ENCODE peak calls at places on chromosome 9, in four cellular contexts. Y is left cardiac atrium; Q is T-cell; U is activated naive CD8-positive, alpha-beta T cell treated with anti-CD3 and anti-CD28 coated beads, Interleukin-2, amount 10 ng/mL, durations not matched to agents 7 days and 5 days. A is an unnamed sample.

GRCh38 chr9:127084071-127085039 is 38.1 kb downstream of the ANGPTL2 start:
- ATAC-seq in Y (no peak), Q (peak; percentile 42), U (peak; percentile 39), A (no peak)

GRCh38 chr9:131255731-131256197 is 20.5 kb downstream of the FAM78A start:
- ATAC-seq in Y (no peak), Q (peak; percentile 12), U (no peak), A (peak; percentile 12)

GRCh38 chr9:109475526-109475925 is 22.6 kb downstream of the PTPN3 start:
- ATAC-seq in Y (peak; percentile 83), Q (no peak), U (no peak), A (no peak)

GRCh38 chr9:116647515-116647809 is 39.6 kb upstream of the TRIM32 start:
- ATAC-seq in Y (peak; percentile 86), Q (no peak), U (no peak), A (peak; percentile 23)

GRCh38 chr9:72773570-72773969 is 179.3 kb downstream of the ALDH1A1 start:
- ATAC-seq in Y (no peak), Q (no peak), U (no peak), A (no peak)

GRCh38 chr9:4614627-4615026 is 47.5 kb upstream of the PLPP6 start:
- ATAC-seq in Y (no peak), Q (no peak), U (no peak), A (no peak)

GRCh38 chr9:5455181-5455580 is 4.8 kb downstream of the CD274 start:
- ATAC-seq in Y (no peak), Q (no peak), U (no peak), A (peak; percentile 4)

GRCh38 chr9:90967171-90967570 is 165.6 kb downstream of the SYK start:
- ATAC-seq in Y (no peak), Q (no peak), U (no peak), A (no peak)

GRCh38 chr9:34206561-34206960 is 27.7 kb downstream of the UBAP1 start:
- ATAC-seq in Y (no peak), Q (no peak), U (no peak), A (no peak)

GRCh38 chr9:133679466-133680051 is 43.4 kb downstream of the DBH start:
- ATAC-seq in Y (peak; percentile 22), Q (no peak), U (no peak), A (no peak)

GRCh38 chr9:8659121-8659520 is 859.5 kb upstream of the DMAC1 start:
- ATAC-seq in Y (no peak), Q (no peak), U (no peak), A (no peak)

GRCh38 chr9:134922932-134923240 is 5.2 kb upstream of the FCN1 start:
- ATAC-seq in Y (peak; percentile 34), Q (no peak), U (no peak), A (no peak)

GRCh38 chr9:133945977-133946753 is 46.0 kb downstream of the VAV2 start:
- ATAC-seq in Y (no peak), Q (no peak), U (no peak), A (no peak)